ENCODE peak calls at places on chromosomes 13 and 19, in nine cellular contexts. One of them, this sample, is unnamed.

GRCh38 chr19:6229216-6229913 is 50.4 kb downstream of the MLLT1 start:
- DNase-seq in uterus: no peak
- DNase-seq in HS-5: no peak
- DNase-seq in tibial nerve: no peak
- DNase-seq in NCI-H510A treated with DMSO at 0.1 percent for 48 hours: no peak
- DNase-seq in hypothalamus: no peak
- DNase-seq in NCI-H446 treated with DMSO at 0.1 percent for 48 hours: no peak
- DNase-seq in stromal cell of bone marrow: no peak
- DNase-seq in A549: no peak
- DNase-seq in this sample: no peak

GRCh38 chr19:15701757-15702589 is 25.9 kb upstream of the OR10H2 start:
- DNase-seq in uterus: no peak
- DNase-seq in HS-5: no peak
- DNase-seq in tibial nerve: no peak
- DNase-seq in NCI-H510A treated with DMSO at 0.1 percent for 48 hours: no peak
- DNase-seq in hypothalamus: no peak
- DNase-seq in NCI-H446 treated with DMSO at 0.1 percent for 48 hours: no peak
- DNase-seq in stromal cell of bone marrow: no peak
- DNase-seq in A549: no peak
- DNase-seq in this sample: no peak

GRCh38 chr19:4113398-4114088 is 10.4 kb downstream of the MAP2K2 start:
- DNase-seq in uterus: no peak
- DNase-seq in HS-5: no peak
- DNase-seq in tibial nerve: no peak
- DNase-seq in NCI-H510A treated with DMSO at 0.1 percent for 48 hours: no peak
- DNase-seq in hypothalamus: no peak
- DNase-seq in NCI-H446 treated with DMSO at 0.1 percent for 48 hours: no peak
- DNase-seq in stromal cell of bone marrow: no peak
- DNase-seq in A549: no peak
- DNase-seq in this sample: no peak

GRCh38 chr13:101514695-101515275 is 62.3 kb downstream of the ITGBL1 start:
- DNase-seq in uterus: no peak
- DNase-seq in HS-5: no peak
- DNase-seq in tibial nerve: no peak
- DNase-seq in NCI-H510A treated with DMSO at 0.1 percent for 48 hours: peak
- DNase-seq in hypothalamus: no peak
- DNase-seq in NCI-H446 treated with DMSO at 0.1 percent for 48 hours: peak
- DNase-seq in stromal cell of bone marrow: no peak
- DNase-seq in A549: peak
- DNase-seq in this sample: peak

GRCh38 chr19:45311640-45312039 is 11.0 kb downstream of the CKM start:
- DNase-seq in uterus: no peak
- DNase-seq in HS-5: no peak
- DNase-seq in tibial nerve: no peak
- DNase-seq in NCI-H510A treated with DMSO at 0.1 percent for 48 hours: no peak
- DNase-seq in hypothalamus: no peak
- DNase-seq in NCI-H446 treated with DMSO at 0.1 percent for 48 hours: no peak
- DNase-seq in stromal cell of bone marrow: no peak
- DNase-seq in A549: no peak
- DNase-seq in this sample: no peak

GRCh38 chr13:40096357-40096911 is 441.0 kb downstream of the COG6 start:
- DNase-seq in uterus: no peak
- DNase-seq in HS-5: no peak
- DNase-seq in tibial nerve: no peak
- DNase-seq in NCI-H510A treated with DMSO at 0.1 percent for 48 hours: no peak
- DNase-seq in hypothalamus: no peak
- DNase-seq in NCI-H446 treated with DMSO at 0.1 percent for 48 hours: no peak
- DNase-seq in stromal cell of bone marrow: no peak
- DNase-seq in A549: no peak
- DNase-seq in this sample: no peak

GRCh38 chr19:6587093-6587820 is 3.7 kb downstream of the CD70 start:
- DNase-seq in uterus: no peak
- DNase-seq in HS-5: no peak
- DNase-seq in tibial nerve: no peak
- DNase-seq in NCI-H510A treated with DMSO at 0.1 percent for 48 hours: no peak
- DNase-seq in hypothalamus: no peak
- DNase-seq in NCI-H446 treated with DMSO at 0.1 percent for 48 hours: no peak
- DNase-seq in stromal cell of bone marrow: no peak
- DNase-seq in A549: no peak
- DNase-seq in this sample: no peak

GRCh38 chr19:10769533-10770491 is 51.9 kb downstream of the DNM2 start:
- DNase-seq in uterus: peak
- DNase-seq in HS-5: peak
- DNase-seq in tibial nerve: peak
- DNase-seq in NCI-H510A treated with DMSO at 0.1 percent for 48 hours: no peak
- DNase-seq in hypothalamus: peak
- DNase-seq in NCI-H446 treated with DMSO at 0.1 percent for 48 hours: no peak
- DNase-seq in stromal cell of bone marrow: no peak
- DNase-seq in A549: peak
- DNase-seq in this sample: no peak

GRCh38 chr13:91127995-91128394 is 219.5 kb upstream of the MIR17HG start:
- DNase-seq in uterus: no peak
- DNase-seq in HS-5: no peak
- DNase-seq in tibial nerve: no peak
- DNase-seq in NCI-H510A treated with DMSO at 0.1 percent for 48 hours: no peak
- DNase-seq in hypothalamus: no peak
- DNase-seq in NCI-H446 treated with DMSO at 0.1 percent for 48 hours: no peak
- DNase-seq in stromal cell of bone marrow: no peak
- DNase-seq in A549: no peak
- DNase-seq in this sample: no peak

GRCh38 chr19:51598159-51598915 is 27.3 kb downstream of the ZNF175 start:
- DNase-seq in uterus: no peak
- DNase-seq in HS-5: no peak
- DNase-seq in tibial nerve: no peak
- DNase-seq in NCI-H510A treated with DMSO at 0.1 percent for 48 hours: no peak
- DNase-seq in hypothalamus: no peak
- DNase-seq in NCI-H446 treated with DMSO at 0.1 percent for 48 hours: no peak
- DNase-seq in stromal cell of bone marrow: no peak
- DNase-seq in A549: no peak
- DNase-seq in this sample: no peak